ENCODE peak calls at places on chromosome 22, in ten cellular contexts. Z is IMR-90, S is epithelial cell of esophagus, X is cardiac muscle cell, G is thoracic aorta, F is mammary epithelial cell, Q is left ventricle myocardium inferior, T is transverse colon, I is sigmoid colon, H is neural progenitor cell. M is an unnamed sample.

GRCh38 chr22:20983081-20983745 is 1.1 kb downstream of the LZTR1 start:
- DNase-seq in Z (peak; percentile 18), S (no peak), X (no peak), G (no peak), F (no peak), Q (no peak), T (no peak), I (no peak), H (no peak), M (no peak)

GRCh38 chr22:46617250-46618103 is 2.7 kb upstream of the GRAMD4 start:
- DNase-seq in Z (peak; percentile 20), S (no peak), X (no peak), G (no peak), F (no peak), Q (no peak), T (peak; percentile 44), I (no peak), H (no peak), M (no peak)

GRCh38 chr22:27416553-27417427 is 384.8 kb downstream of the MN1 start:
- DNase-seq in Z (peak; percentile 88), S (peak; percentile 90), X (peak; percentile 93), G (no peak), F (peak; percentile 91), Q (no peak), T (no peak), I (no peak), H (peak; percentile 49), M (peak; percentile 89)

GRCh38 chr22:27792452-27793165 is 8.9 kb downstream of the MN1 start:
- DNase-seq in Z (no peak), S (no peak), X (no peak), G (no peak), F (no peak), Q (no peak), T (no peak), I (no peak), H (no peak), M (no peak)

GRCh38 chr22:41563051-41563711 is 2.4 kb downstream of the CSDC2 start:
- DNase-seq in Z (peak; percentile 85), S (peak; percentile 55), X (peak; percentile 72), G (no peak), F (peak; percentile 30), Q (no peak), T (no peak), I (no peak), H (no peak), M (peak; percentile 90)

GRCh38 chr22:37373451-37373850 is 53.8 kb downstream of the ELFN2 start:
- DNase-seq in Z (no peak), S (no peak), X (no peak), G (no peak), F (no peak), Q (no peak), T (no peak), I (no peak), H (no peak), M (no peak)

GRCh38 chr22:26979294-26979693 is 321.9 kb downstream of the MIAT start:
- DNase-seq in Z (no peak), S (no peak), X (peak; percentile 5), G (no peak), F (no peak), Q (no peak), T (no peak), I (no peak), H (peak; percentile 67), M (peak; percentile 1)

GRCh38 chr22:37195921-37196320 is 7.9 kb upstream of the C1QTNF6 start:
- DNase-seq in Z (peak; percentile 16), S (peak; percentile 88), X (peak; percentile 55), G (no peak), F (peak; percentile 65), Q (no peak), T (no peak), I (no peak), H (no peak), M (no peak)

GRCh38 chr22:46963672-46964545 is 201.5 kb downstream of the TBC1D22A start:
- DNase-seq in Z (no peak), S (no peak), X (no peak), G (no peak), F (no peak), Q (no peak), T (no peak), I (peak; percentile 52), H (no peak), M (no peak)

GRCh38 chr22:25627271-25627848 is 62.9 kb downstream of the GRK3 start:
- DNase-seq in Z (peak; percentile 12), S (peak; percentile 15), X (peak; percentile 10), G (no peak), F (peak; percentile 24), Q (no peak), T (no peak), I (no peak), H (no peak), M (peak; percentile 4)

GRCh38 chr22:47034905-47035419 is 272.5 kb downstream of the TBC1D22A start:
- DNase-seq in Z (no peak), S (no peak), X (no peak), G (no peak), F (no peak), Q (no peak), T (no peak), I (peak; percentile 54), H (no peak), M (no peak)

DNA sequence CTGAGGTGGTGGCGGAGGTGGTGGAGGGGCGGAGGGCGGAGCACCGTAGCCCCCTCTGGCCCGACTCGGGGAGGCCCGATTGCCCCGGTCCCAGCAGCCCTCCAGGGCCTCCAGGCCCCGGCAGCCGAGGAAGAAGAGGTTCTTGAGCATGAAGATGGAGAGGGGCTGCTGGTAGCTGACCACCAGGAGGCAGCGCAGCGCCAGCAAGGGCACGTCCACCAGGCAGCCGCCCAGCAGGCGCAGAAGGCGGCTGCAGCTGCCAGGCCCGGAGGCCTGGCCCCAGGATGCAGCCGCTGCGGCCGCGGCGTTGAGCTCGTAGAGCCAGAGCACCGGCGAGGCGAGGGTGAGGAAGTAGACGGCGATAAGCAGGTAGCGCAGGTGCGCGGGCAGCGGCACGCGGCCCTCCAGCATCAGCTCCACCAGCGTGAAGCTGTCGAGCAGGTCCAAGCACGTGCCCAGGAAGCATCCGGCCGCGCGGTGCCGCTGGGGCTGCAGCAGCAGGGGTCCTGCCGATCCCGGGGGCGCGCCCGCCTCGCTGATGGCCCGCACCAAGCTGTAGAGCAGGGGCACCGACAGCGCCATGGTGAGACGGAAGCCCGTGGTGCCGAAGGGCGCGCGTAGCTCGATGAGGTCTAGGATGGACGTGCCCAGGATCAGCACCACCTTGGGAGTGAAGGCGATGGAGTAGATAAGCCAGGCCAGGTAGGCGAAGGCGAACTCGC is 1.5 kb downstream of the TMEM121B start:
- DNase-seq in Z (no peak), S (no peak), X (peak; percentile 38), G (no peak), F (no peak), Q (peak; percentile 45), T (peak; percentile 44), I (no peak), H (peak; percentile 69), M (no peak)
- TF ChIP-seq CTCF in Z (no peak), S (no peak), X (peak; percentile 37), G (no peak), F (peak; percentile 19), Q (peak; percentile 64), T (peak; percentile 33), I (no peak), H (peak; percentile 50), M (peak; percentile 24)

GRCh38 chr22:31625661-31626426 is 36.2 kb downstream of the PISD start:
- DNase-seq in Z (peak; percentile 19), S (peak; percentile 71), X (peak; percentile 56), G (no peak), F (no peak), Q (peak; percentile 37), T (peak; percentile 33), I (peak; percentile 88), H (peak; percentile 89), M (peak; percentile 23)
- H3K4me3 ChIP-seq in Z (no peak overlapping the region), S (no peak overlapping the region), X (no peak overlapping the region), G (peak overlapping the region; percentile 5), F (no peak overlapping the region), Q (peak overlapping the region; percentile 24), T (no peak overlapping the region), I (peak overlapping the region; percentile 12), H (no peak overlapping the region), M (no peak overlapping the region)

GRCh38 chr22:39240841-39241631 is 3.7 kb downstream of the PDGFB start:
- DNase-seq in Z (no peak), S (peak; percentile 76), X (no peak), G (no peak), F (peak; percentile 31), Q (peak; percentile 59), T (peak; percentile 73), I (peak; percentile 86), H (peak; percentile 35), M (no peak)
- TF ChIP-seq CTCF in Z (no peak), S (no peak), X (no peak), G (no peak), F (no peak), Q (no peak), T (no peak), I (no peak), H (no peak), M (no peak)

GRCh38 chr22:30321461-30321860 is 5.3 kb downstream of the TBC1D10A start:
- DNase-seq in Z (no peak), S (no peak), X (no peak), G (no peak), F (no peak), Q (no peak), T (no peak), I (no peak), H (no peak), M (no peak)

GRCh38 chr22:30325724-30326703 is 727 bp downstream of the TBC1D10A start:
- DNase-seq in Z (no peak), S (no peak), X (no peak), G (no peak), F (no peak), Q (no peak), T (peak; percentile 62), I (peak; percentile 78), H (peak; percentile 12), M (no peak)

GRCh38 chr22:30326704-30327362 is at the start of gene TBC1D10A:
- DNase-seq in Z (peak; percentile 86), S (peak; percentile 98), X (peak; percentile 94), G (peak; percentile 61), F (peak; percentile 93), Q (peak; percentile 91), T (peak; percentile 96), I (peak; percentile 94), H (peak; percentile 98), M (peak; percentile 87)

GRCh38 chr22:30325065-30325720 is 1.5 kb downstream of the TBC1D10A start:
- DNase-seq in Z (peak; percentile 90), S (peak; percentile 94), X (peak; percentile 85), G (peak; percentile 51), F (peak; percentile 93), Q (no peak), T (peak; percentile 73), I (peak; percentile 83), H (peak; percentile 50), M (peak; percentile 60)

DNA sequence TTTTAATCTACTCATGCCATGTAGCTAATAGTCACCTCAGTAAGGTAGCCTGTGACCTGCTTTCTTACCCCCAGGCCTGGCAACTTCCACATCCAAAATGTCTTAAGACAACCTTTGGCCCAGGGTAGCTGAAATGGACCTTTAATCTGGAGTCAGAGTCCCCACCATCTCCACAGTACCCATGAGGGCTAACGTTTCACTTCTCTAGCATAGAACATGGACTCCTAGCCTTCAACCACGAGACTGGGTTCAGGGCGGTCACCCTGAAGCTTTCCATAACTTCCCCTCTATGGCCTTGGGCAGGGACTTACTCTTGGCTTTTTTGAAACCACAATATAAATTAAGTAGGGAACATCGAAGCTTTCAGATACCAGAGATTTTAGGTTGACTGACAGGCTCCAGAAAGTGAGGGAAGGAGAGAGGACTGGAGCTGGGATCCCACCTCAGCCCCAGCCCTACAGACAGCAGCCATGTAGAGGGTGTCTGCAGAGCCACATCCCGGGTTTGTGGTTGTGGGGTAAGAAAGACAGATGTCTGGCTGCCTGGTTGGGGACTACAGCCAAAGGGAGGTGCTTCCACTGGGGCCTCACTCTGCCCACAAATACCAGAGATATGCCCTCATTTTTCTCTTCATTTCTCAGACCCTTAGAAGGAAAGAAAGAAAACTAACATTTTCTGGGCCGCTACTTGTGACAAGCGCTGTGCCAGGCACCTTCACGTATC is 2.6 kb downstream of the TBC1D10A start:
- DNase-seq in Z (peak; percentile 47), S (no peak), X (peak; percentile 51), G (no peak), F (no peak), Q (no peak), T (no peak), I (no peak), H (no peak), M (peak; percentile 46)
- H3K4me3 ChIP-seq in Z (no peak overlapping the region), S (no peak overlapping the region), X (no peak overlapping the region), G (peak overlapping the region; percentile 93), F (no peak overlapping the region), Q (peak overlapping the region; percentile 98), T (no peak overlapping the region), I (peak overlapping the region; percentile 4), H (no peak overlapping the region), M (no peak overlapping the region)